ENCODE peak calls at places on chromosomes 2 and 18, in five cellular contexts. V is SK-N-SH, I is thoracic aorta, U is foreskin fibroblast, P is GM12864. C is an unnamed sample.

GRCh38 chr2:69780907-69781306 is 39.0 kb downstream of the ANXA4 start:
- DNase-seq in V (no peak), I (no peak), U (no peak), P (no peak), C (no peak)

GRCh38 chr18:45551417-45551816 is 63.9 kb upstream of the SLC14A2 start:
- DNase-seq in V (no peak), I (no peak), U (no peak), P (no peak), C (no peak)

GRCh38 chr2:11577101-11577883 is 43.4 kb downstream of the GREB1 start:
- DNase-seq in V (no peak), I (no peak), U (no peak), P (no peak), C (no peak)

GRCh38 chr2:70322518-70322917 is 20.7 kb upstream of the FAM136A start:
- DNase-seq in V (no peak), I (no peak), U (no peak), P (no peak), C (no peak)

GRCh38 chr18:71134122-71134521 is 845.3 kb downstream of the SOCS6 start:
- DNase-seq in V (no peak), I (no peak), U (no peak), P (no peak), C (no peak)

GRCh38 chr2:14417586-14417985 is 214.9 kb upstream of the LRATD1 start:
- DNase-seq in V (no peak), I (no peak), U (no peak), P (no peak), C (no peak)

GRCh38 chr2:152497481-152498052 is 162.6 kb downstream of the FMNL2 start:
- DNase-seq in V (peak; percentile 46), I (no peak), U (no peak), P (no peak), C (peak; percentile 31)

GRCh38 chr2:85423525-85423924 is 5.0 kb downstream of the SH2D6 start:
- DNase-seq in V (no peak), I (no peak), U (no peak), P (no peak), C (no peak)

GRCh38 chr2:240452471-240453256 is 17.2 kb downstream of the GPC1 start:
- DNase-seq in V (peak; percentile 98), I (no peak), U (peak; percentile 60), P (no peak), C (peak; percentile 82)

GRCh38 chr2:74583504-74583903 is 29.0 kb downstream of the DOK1 start:
- DNase-seq in V (no peak), I (no peak), U (no peak), P (no peak), C (no peak)

GRCh38 chr2:108297436-108298141 is 8.9 kb downstream of the SULT1C2 start:
- DNase-seq in V (no peak), I (no peak), U (peak; percentile 12), P (no peak), C (no peak)

GRCh38 chr2:234435836-234436481 is 60.9 kb downstream of the ARL4C start:
- DNase-seq in V (no peak), I (no peak), U (no peak), P (no peak), C (no peak)

GRCh38 chr2:188628989-188629889 is 337.6 kb downstream of the GULP1 start:
- DNase-seq in V (no peak), I (no peak), U (peak; percentile 66), P (no peak), C (no peak)

GRCh38 chr18:36622610-36623009 is 206.2 kb downstream of the TPGS2 start:
- DNase-seq in V (no peak), I (no peak), U (no peak), P (no peak), C (no peak)

GRCh38 chr2:177568893-177569292 is 176.3 kb downstream of the AGPS start:
- DNase-seq in V (no peak), I (no peak), U (no peak), P (no peak), C (no peak)

GRCh38 chr2:28997237-28997846 is 16.2 kb downstream of the TOGARAM2 start:
- DNase-seq in V (no peak), I (no peak), U (no peak), P (no peak), C (no peak)

GRCh38 chr2:235500761-235501662 is 7.2 kb downstream of the AGAP1 start:
- DNase-seq in V (no peak), I (no peak), U (peak; percentile 45), P (no peak), C (no peak)

GRCh38 chr2:30334738-30335426 is 103.5 kb downstream of the LBH start:
- DNase-seq in V (peak; percentile 42), I (no peak), U (no peak), P (no peak), C (peak; percentile 17)

GRCh38 chr18:12849548-12849947 is 34.5 kb downstream of the PTPN2 start:
- DNase-seq in V (no peak), I (no peak), U (no peak), P (no peak), C (no peak)

GRCh38 chr2:222904557-222905258 is 43.9 kb downstream of the ACSL3 start:
- DNase-seq in V (no peak), I (no peak), U (peak; percentile 80), P (no peak), C (no peak)

GRCh38 chr2:52749764-52750163 is 1017.8 kb upstream of the CHAC2 start:
- DNase-seq in V (no peak), I (no peak), U (no peak), P (no peak), C (no peak)

GRCh38 chr2:80028051-80028450 is 276.5 kb downstream of the LRRTM1 start:
- DNase-seq in V (no peak), I (no peak), U (no peak), P (no peak), C (no peak)

GRCh38 chr2:106843001-106843909 is 42.7 kb downstream of the ST6GAL2 start:
- DNase-seq in V (peak; percentile 39), I (no peak), U (no peak), P (no peak), C (no peak)

GRCh38 chr2:181892795-181893435 is 1.4 kb downstream of the ITPRID2 start:
- DNase-seq in V (no peak), I (no peak), U (no peak), P (no peak), C (no peak)

GRCh38 chr2:204228169-204228940 is 291.8 kb downstream of the ICOS start:
- DNase-seq in V (peak; percentile 47), I (no peak), U (no peak), P (no peak), C (no peak)

GRCh38 chr2:230809015-230809414 is 55.7 kb upstream of the ITM2C start:
- DNase-seq in V (no peak), I (no peak), U (no peak), P (no peak), C (no peak)

GRCh38 chr2:230812041-230812440 is 52.7 kb upstream of the ITM2C start:
- DNase-seq in V (no peak), I (no peak), U (no peak), P (no peak), C (no peak)

GRCh38 chr2:230811508-230811907 is 53.2 kb upstream of the ITM2C start:
- DNase-seq in V (no peak), I (no peak), U (no peak), P (no peak), C (no peak)

GRCh38 chr2:230807686-230808085 is 57.1 kb upstream of the ITM2C start:
- DNase-seq in V (no peak), I (no peak), U (no peak), P (no peak), C (no peak)

GRCh38 chr2:230809677-230810251 is 55.0 kb upstream of the ITM2C start:
- DNase-seq in V (no peak), I (no peak), U (no peak), P (no peak), C (no peak)
- TF ChIP-seq CTCF in V (peak; percentile 57), I (no peak), U (no peak), P (no peak), C (no peak)

GRCh38 chr2:110114801-110115200 is 821 bp downstream of the MALL start:
- DNase-seq in V (no peak), I (no peak), U (no peak), P (no peak), C (no peak)

GRCh38 chr2:110115291-110116032 is at the start of gene MALL:
- DNase-seq in V (peak; percentile 75), I (no peak), U (no peak), P (no peak), C (no peak)

GRCh38 chr2:110114007-110114591 is 1.5 kb downstream of the MALL start:
- DNase-seq in V (no peak), I (no peak), U (no peak), P (no peak), C (no peak)

GRCh38 chr2:110120171-110121051 is 4.8 kb upstream of the MALL start:
- DNase-seq in V (no peak), I (no peak), U (no peak), P (no peak), C (no peak)

DNA sequence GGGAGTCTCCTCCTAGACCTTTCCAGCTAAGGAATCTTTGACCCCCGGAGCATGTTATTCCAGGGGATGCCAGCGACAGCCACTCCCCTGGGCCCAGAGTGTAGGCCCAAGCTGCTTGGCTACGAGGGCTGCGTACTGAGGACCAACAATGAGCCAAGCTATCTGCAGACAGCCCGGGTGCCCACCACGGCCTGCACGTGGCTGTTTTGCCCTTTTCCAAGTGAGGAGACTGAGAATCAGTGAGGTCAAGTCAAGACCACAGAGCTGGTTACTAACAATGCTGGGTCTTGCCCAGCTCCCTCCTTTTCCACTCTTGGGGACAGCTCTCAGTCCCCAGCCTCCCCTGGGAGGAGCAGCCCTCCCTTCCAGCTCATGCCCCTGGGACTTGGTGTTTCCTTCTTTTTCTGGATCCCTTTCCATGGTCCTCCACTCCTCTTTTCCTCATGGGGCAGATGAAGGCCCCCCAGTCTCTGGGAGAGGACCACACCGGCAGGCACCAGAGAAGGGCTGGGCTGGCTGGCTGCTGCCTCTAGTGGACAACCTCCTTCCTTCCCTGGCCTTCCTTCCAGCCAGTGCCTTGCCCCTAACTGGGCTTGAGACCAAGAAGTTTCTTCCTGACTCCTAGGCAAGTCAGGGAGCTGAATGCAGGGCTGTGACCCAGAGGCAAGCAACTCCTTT is 550 bp upstream of the MALL start:
- DNase-seq in V (peak; percentile 62), I (no peak), U (peak; percentile 53), P (no peak), C (peak; percentile 36)
- TF ChIP-seq CTCF in V (peak; percentile 62), I (peak; percentile 51), U (peak; percentile 82), P (no peak), C (peak; percentile 11)

DNA sequence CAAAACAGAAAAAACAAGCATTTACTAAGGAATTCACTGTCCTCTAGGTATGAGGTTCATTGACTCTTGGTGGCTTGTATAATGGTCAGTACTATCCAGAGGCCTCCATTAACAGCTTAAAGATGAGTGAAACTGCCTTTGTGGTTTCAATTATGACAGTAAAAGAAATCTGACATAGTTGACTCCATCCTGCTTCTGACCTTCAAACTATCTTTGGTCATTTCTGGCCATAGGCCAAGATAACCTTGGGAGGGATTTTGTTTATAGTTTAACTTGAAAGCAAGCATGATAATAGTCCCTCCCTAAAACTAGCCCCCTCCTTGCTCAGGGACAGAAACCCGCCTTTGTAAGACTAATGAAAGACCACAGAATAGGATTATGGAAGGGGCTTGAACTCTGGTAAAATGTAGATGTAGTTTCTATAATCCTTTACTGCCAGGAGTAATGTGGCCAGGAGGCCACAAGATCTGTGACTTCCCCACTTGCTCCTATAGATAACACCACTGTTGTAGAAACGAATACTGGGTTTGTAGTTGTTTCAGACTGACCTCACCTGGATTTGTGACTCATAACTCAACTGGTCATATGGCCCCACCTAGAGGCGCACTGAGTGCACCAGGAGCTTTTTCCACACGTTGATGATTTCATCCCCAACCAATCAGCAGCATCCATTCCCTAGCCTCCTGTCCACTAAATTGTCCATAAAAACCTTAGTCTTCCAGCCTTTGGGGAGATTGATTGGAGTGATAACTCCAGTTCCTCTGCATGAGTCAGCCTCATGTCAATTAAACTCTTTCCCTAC is 8.6 kb upstream of the PLEKHM3 start:
- DNase-seq in V (no peak), I (no peak), U (no peak), P (peak; percentile 45), C (peak; percentile 70)
- TF ChIP-seq CTCF in V (peak; percentile 10), I (no peak), U (no peak), P (peak; percentile 60), C (peak; percentile 47)

GRCh38 chr2:58871469-58872142 is 630.5 kb upstream of the FANCL start:
- DNase-seq in V (no peak), I (no peak), U (no peak), P (no peak), C (no peak)
- TF ChIP-seq CTCF in V (peak; percentile 48), I (no peak), U (no peak), P (peak; percentile 45), C (no peak)